ENCODE peak calls at places on chromosomes 5 and 9, in six cellular contexts. Q is neuronal stem cell, C is H9, J is mesenchymal stem cell, E is IMR-90, U is H1. F is an unnamed sample.
A peak's percentile ranks its signal among the peaks of the same experiment; 100 is the strongest.

GRCh38 chr9:70639853-70640814 is 225.7 kb upstream of the KLF9 start:
- DNase-seq in J (peak; percentile 57), C (no peak), U (no peak), Q (peak; percentile 64), E (peak; percentile 60), F (peak; percentile 16)

GRCh38 chr5:179306191-179307005 is 38.9 kb downstream of the ADAMTS2 start:
- DNase-seq in E (peak; percentile 75), C (no peak), J (no peak), Q (no peak), U (no peak), F (no peak)

GRCh38 chr5:149665416-149666163 is 64.5 kb upstream of the PPARGC1B start:
- DNase-seq in J (no peak), C (no peak), Q (no peak), U (no peak), E (no peak), F (no peak)

GRCh38 chr9:108272350-108272899 is 583.4 kb downstream of the ACTL7B start:
- DNase-seq in E (peak; percentile 39), J (peak; percentile 62), Q (no peak), U (no peak), C (peak; percentile 62), F (no peak)

GRCh38 chr9:34381323-34381722 is 4.6 kb upstream of the MYORG start:
- DNase-seq in U (no peak), J (no peak), C (peak; percentile 69), Q (peak; percentile 15), E (no peak), F (peak; percentile 14)

GRCh38 chr9:134490446-134490845 is 151.2 kb upstream of the COL5A1 start:
- DNase-seq in U (no peak), E (no peak), J (no peak), C (no peak), Q (no peak), F (no peak)

GRCh38 chr5:164504141-164504772 is 998.8 kb downstream of the MAT2B start:
- DNase-seq in E (peak; percentile 69), J (peak; percentile 61), Q (peak; percentile 56), U (no peak), C (peak; percentile 35), F (peak; percentile 47)

GRCh38 chr9:72305102-72305546 is 59.9 kb downstream of the ZFAND5 start:
- DNase-seq in J (peak; percentile 97), E (peak; percentile 92), U (peak; percentile 13), C (peak; percentile 74), Q (peak; percentile 26), F (peak; percentile 92)

GRCh38 chr5:179343902-179344300 is 1.4 kb downstream of the ADAMTS2 start:
- DNase-seq in E (peak; percentile 58), U (peak; percentile 61), J (peak; percentile 73), Q (peak; percentile 84), C (peak; percentile 91), F (peak; percentile 18)

GRCh38 chr5:8208307-8208706 is 339.4 kb downstream of the MTRR start:
- DNase-seq in J (no peak), E (no peak), U (no peak), C (no peak), Q (no peak), F (no peak)

GRCh38 chr5:71778678-71779276 is 59.7 kb downstream of the CARTPT start:
- DNase-seq in Q (peak; percentile 27), J (peak; percentile 22), U (no peak), E (peak; percentile 14), C (no peak), F (no peak)

GRCh38 chr9:27791311-27791710 is 218.0 kb upstream of the C9orf72 start:
- DNase-seq in U (no peak), J (no peak), E (no peak), Q (no peak), C (no peak), F (no peak)

GRCh38 chr5:60652206-60652605 is 47.8 kb downstream of the DEPDC1B start:
- DNase-seq in E (peak; percentile 94), Q (no peak), C (no peak), J (peak; percentile 92), U (no peak), F (peak; percentile 79)

GRCh38 chr9:112248722-112249121 is 73.6 kb upstream of the SUSD1 start:
- DNase-seq in J (peak; percentile 48), U (no peak), C (no peak), Q (no peak), E (peak; percentile 51), F (no peak)

GRCh38 chr5:61397238-61397637 is 65.2 kb downstream of the ZSWIM6 start:
- DNase-seq in J (peak; percentile 53), C (no peak), E (peak; percentile 26), U (no peak), Q (no peak), F (no peak)

GRCh38 chr5:14157494-14157782 is 14.3 kb downstream of the TRIO start:
- DNase-seq in U (no peak), Q (no peak), C (no peak), E (no peak), J (no peak), F (no peak)
- H3K4me1 ChIP-seq in U (peaks cover 5% of the 10 kb centered on the region), Q (peaks cover 35% of the 10 kb centered on the region), C (peaks cover 25% of the 10 kb centered on the region), E (peaks cover 46% of the 10 kb centered on the region), J (peaks cover 33% of the 10 kb centered on the region), F (peaks cover 32% of the 10 kb centered on the region)

DNA sequence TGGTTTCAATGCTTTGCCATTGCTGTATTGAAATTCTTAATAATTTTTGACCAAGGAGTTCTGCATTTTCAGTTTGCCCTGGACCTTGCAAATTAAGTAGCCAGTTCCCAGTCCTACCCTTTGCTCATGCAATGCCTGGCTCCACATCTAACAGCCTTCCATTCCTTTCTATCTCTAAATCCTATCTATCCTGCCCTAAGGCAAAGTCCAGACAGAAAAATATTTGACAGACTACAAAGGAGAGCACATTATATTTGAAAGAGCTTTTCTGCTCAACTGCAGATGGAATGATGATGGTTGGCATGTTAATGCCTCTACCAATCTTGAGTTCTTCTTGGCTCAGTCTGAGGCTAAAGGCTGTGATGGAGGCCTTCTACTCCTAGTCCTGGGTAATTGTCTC is 15.5 kb downstream of the SLC22A4 start:
- DNase-seq in Q (no peak), E (no peak), J (no peak), U (no peak), C (no peak), F (peak; percentile 98)
- H4K91ac ChIP-seq in Q (no peak overlapping the region), E (no peak overlapping the region), J (no peak overlapping the region), U (no peak overlapping the region), C (no peak overlapping the region), F (no peak overlapping the region)

GRCh38 chr5:173237821-173238220 is 2.8 kb upstream of the NKX2-5 start:
- DNase-seq in J (peak; percentile 41), Q (no peak), E (no peak), U (no peak), C (no peak), F (no peak)
- H3K4me1 ChIP-seq in J (peaks cover 21% of the 10 kb centered on the region), Q (peaks cover 7% of the 10 kb centered on the region), E (peaks cover 2% of the 10 kb centered on the region), U (peaks cover 36% of the 10 kb centered on the region), C (peaks cover 5% of the 10 kb centered on the region), F (peaks cover 14% of the 10 kb centered on the region)

GRCh38 chr9:135813671-135814290 is 93.6 kb downstream of the CAMSAP1 start:
- DNase-seq in U (no peak), Q (no peak), E (no peak), J (no peak), C (no peak), F (no peak)
- H4K91ac ChIP-seq in U (no peak overlapping the region), Q (no peak overlapping the region), E (no peak overlapping the region), J (no peak overlapping the region), C (no peak overlapping the region), F (no peak overlapping the region)

GRCh38 chr9:33129251-33129885 is 37.8 kb downstream of the B4GALT1 start:
- DNase-seq in J (no peak), U (no peak), E (no peak), C (no peak), Q (no peak), F (no peak)

GRCh38 chr9:33130501-33130900 is 36.6 kb downstream of the B4GALT1 start:
- DNase-seq in Q (no peak), C (no peak), E (peak; percentile 46), J (peak; percentile 72), U (no peak), F (no peak)

GRCh38 chr9:33129886-33130284 is 37.3 kb downstream of the B4GALT1 start:
- DNase-seq in J (no peak), Q (no peak), U (no peak), E (no peak), C (no peak), F (peak; percentile 93)

GRCh38 chr9:33127881-33128280 is 39.3 kb downstream of the B4GALT1 start:
- DNase-seq in E (no peak), U (no peak), J (no peak), Q (no peak), C (no peak), F (no peak)

DNA sequence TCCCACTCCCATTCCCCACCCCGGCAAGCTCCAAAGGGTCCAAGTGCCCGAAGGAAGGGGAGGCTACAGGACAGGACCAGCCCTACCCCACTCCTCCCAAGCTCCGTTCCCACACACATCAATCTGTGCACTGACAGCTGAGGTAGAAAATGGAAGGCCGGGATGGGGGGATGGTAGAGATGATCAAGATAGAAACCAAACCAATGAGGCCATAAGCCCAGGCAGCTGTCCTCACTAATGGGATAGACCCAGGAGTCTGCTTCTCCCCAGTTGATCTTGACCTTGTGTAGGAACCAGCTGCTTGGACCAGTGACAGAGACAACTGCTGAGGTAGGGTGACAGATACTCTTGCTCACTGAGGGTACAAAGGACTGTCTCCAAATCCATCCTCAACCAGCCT is 38.6 kb downstream of the B4GALT1 start:
- DNase-seq in C (no peak), Q (no peak), E (no peak), U (no peak), J (no peak), F (no peak)
- H3K4me1 ChIP-seq in C (no peaks in the 10 kb centered on the region), Q (no peaks in the 10 kb centered on the region), E (peaks cover 15% of the 10 kb centered on the region), U (no peaks in the 10 kb centered on the region), J (peaks cover 38% of the 10 kb centered on the region), F (peaks cover 29% of the 10 kb centered on the region)

GRCh38 chr9:4020747-4021296 is 279.0 kb downstream of the GLIS3 start:
- DNase-seq in Q (no peak), U (no peak), E (peak; percentile 3), C (no peak), J (peak; percentile 14), F (no peak)
- H4K91ac ChIP-seq in Q (no peak overlapping the region), U (no peak overlapping the region), E (no peak overlapping the region), C (no peak overlapping the region), J (no peak overlapping the region), F (no peak overlapping the region)

DNA sequence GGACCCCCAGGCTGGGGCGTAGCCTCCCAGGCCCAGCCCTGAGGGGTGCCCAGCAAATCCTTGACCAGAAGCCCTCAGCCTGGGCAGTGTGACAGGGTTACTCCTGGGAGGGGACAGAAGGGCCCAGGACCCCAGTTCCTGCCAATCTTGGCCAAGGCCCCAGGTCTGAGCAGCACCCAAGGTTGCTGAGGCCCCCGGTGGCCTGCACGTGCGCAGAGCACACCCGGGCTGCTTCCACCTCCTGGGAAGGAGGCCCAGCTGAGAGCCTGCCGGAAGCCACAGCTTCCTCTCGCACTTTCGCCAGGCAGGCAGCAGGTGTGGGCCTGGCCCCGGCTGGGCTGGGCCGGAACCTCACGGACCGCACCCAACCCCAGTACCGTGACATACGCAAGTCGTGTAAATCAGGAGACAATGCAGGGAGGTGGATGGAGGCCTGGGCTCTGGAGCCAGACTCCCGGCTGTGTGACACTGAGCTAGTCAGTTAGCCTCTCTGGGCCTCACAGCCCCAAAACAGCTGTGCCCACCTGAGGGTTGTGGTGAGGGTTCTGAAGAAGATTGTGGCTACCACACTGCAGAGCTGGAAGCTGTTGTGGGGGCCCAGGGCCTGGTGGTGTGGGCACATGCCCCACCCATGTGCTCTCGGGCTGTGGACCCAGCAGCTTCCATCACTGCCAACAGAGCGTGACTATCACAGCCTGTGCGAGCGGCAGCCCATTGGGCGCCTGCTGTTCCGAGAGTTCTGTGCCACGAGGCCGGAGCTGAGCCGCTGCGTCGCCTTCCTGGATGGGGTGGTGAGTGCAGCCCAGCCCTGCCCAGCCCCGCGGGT is 5.1 kb downstream of the GRK6 start:
- DNase-seq in Q (no peak), U (no peak), C (no peak), J (no peak), E (no peak), F (no peak)
- H3K4me1 ChIP-seq in Q (peaks cover 11% of the 10 kb centered on the region), U (peaks cover 8% of the 10 kb centered on the region), C (no peaks in the 10 kb centered on the region), J (peaks cover 19% of the 10 kb centered on the region), E (peaks cover 10% of the 10 kb centered on the region), F (peaks cover 8% of the 10 kb centered on the region)

F was measured in trophoblast cell.